ENCODE peak calls at places on chromosomes 5 and 9, in nine cellular contexts. One of them, this sample, is unnamed.

GRCh38 chr9:123111427-123111826 is 78.0 kb downstream of the GPR21 start:
- DNase-seq in dorsolateral prefrontal cortex: no peak
- DNase-seq in cardiac fibroblast: no peak
- DNase-seq in GM13976: no peak
- DNase-seq in nephron progenitor cell: no peak
- DNase-seq in left ventricle myocardium inferior: no peak
- DNase-seq in lower leg skin: no peak
- DNase-seq in astrocyte of the spinal cord: no peak
- DNase-seq in GM12865: no peak
- DNase-seq in this sample: no peak

GRCh38 chr5:44646016-44646415 is 162.7 kb upstream of the MRPS30 start:
- DNase-seq in dorsolateral prefrontal cortex: no peak
- DNase-seq in cardiac fibroblast: no peak
- DNase-seq in GM13976: no peak
- DNase-seq in nephron progenitor cell: peak
- DNase-seq in left ventricle myocardium inferior: no peak
- DNase-seq in lower leg skin: no peak
- DNase-seq in astrocyte of the spinal cord: no peak
- DNase-seq in GM12865: no peak
- DNase-seq in this sample: no peak

GRCh38 chr9:22079873-22080341 is 70.8 kb upstream of the CDKN2B start:
- DNase-seq in dorsolateral prefrontal cortex: no peak
- DNase-seq in cardiac fibroblast: peak
- DNase-seq in GM13976: peak
- DNase-seq in nephron progenitor cell: no peak
- DNase-seq in left ventricle myocardium inferior: no peak
- DNase-seq in lower leg skin: no peak
- DNase-seq in astrocyte of the spinal cord: peak
- DNase-seq in GM12865: peak
- DNase-seq in this sample: no peak

GRCh38 chr5:54301215-54301614 is 9.2 kb downstream of the ARL15 start:
- DNase-seq in dorsolateral prefrontal cortex: no peak
- DNase-seq in cardiac fibroblast: peak
- DNase-seq in GM13976: no peak
- DNase-seq in nephron progenitor cell: no peak
- DNase-seq in left ventricle myocardium inferior: no peak
- DNase-seq in lower leg skin: no peak
- DNase-seq in astrocyte of the spinal cord: no peak
- DNase-seq in GM12865: no peak
- DNase-seq in this sample: no peak

GRCh38 chr9:93267091-93267541 is 83.2 kb downstream of the WNK2 start:
- DNase-seq in dorsolateral prefrontal cortex: peak
- DNase-seq in cardiac fibroblast: no peak
- DNase-seq in GM13976: peak
- DNase-seq in nephron progenitor cell: no peak
- DNase-seq in left ventricle myocardium inferior: no peak
- DNase-seq in lower leg skin: peak
- DNase-seq in astrocyte of the spinal cord: no peak
- DNase-seq in GM12865: no peak
- DNase-seq in this sample: peak

GRCh38 chr5:96175090-96175489 is 213.4 kb upstream of the ELL2 start:
- DNase-seq in dorsolateral prefrontal cortex: no peak
- DNase-seq in cardiac fibroblast: peak
- DNase-seq in GM13976: no peak
- DNase-seq in nephron progenitor cell: no peak
- DNase-seq in left ventricle myocardium inferior: no peak
- DNase-seq in lower leg skin: no peak
- DNase-seq in astrocyte of the spinal cord: no peak
- DNase-seq in GM12865: peak
- DNase-seq in this sample: no peak

GRCh38 chr5:33854733-33855151 is 37.0 kb downstream of the ADAMTS12 start:
- DNase-seq in dorsolateral prefrontal cortex: no peak
- DNase-seq in cardiac fibroblast: peak
- DNase-seq in GM13976: no peak
- DNase-seq in nephron progenitor cell: peak
- DNase-seq in left ventricle myocardium inferior: no peak
- DNase-seq in lower leg skin: no peak
- DNase-seq in astrocyte of the spinal cord: peak
- DNase-seq in GM12865: no peak
- DNase-seq in this sample: no peak

GRCh38 chr9:121292801-121293241 is 24.9 kb downstream of the GSN start:
- DNase-seq in dorsolateral prefrontal cortex: no peak
- DNase-seq in cardiac fibroblast: no peak
- DNase-seq in GM13976: no peak
- DNase-seq in nephron progenitor cell: no peak
- DNase-seq in left ventricle myocardium inferior: no peak
- DNase-seq in lower leg skin: peak
- DNase-seq in astrocyte of the spinal cord: no peak
- DNase-seq in GM12865: no peak
- DNase-seq in this sample: no peak

GRCh38 chr5:1378866-1379659 is 34.2 kb upstream of the CLPTM1L start:
- DNase-seq in dorsolateral prefrontal cortex: peak
- DNase-seq in cardiac fibroblast: no peak
- DNase-seq in GM13976: no peak
- DNase-seq in nephron progenitor cell: no peak
- DNase-seq in left ventricle myocardium inferior: no peak
- DNase-seq in lower leg skin: no peak
- DNase-seq in astrocyte of the spinal cord: no peak
- DNase-seq in GM12865: no peak
- DNase-seq in this sample: no peak

GRCh38 chr9:135480071-135480941 is 724 bp downstream of the PPP1R26 start:
- DNase-seq in dorsolateral prefrontal cortex: no peak
- DNase-seq in cardiac fibroblast: peak
- DNase-seq in GM13976: peak
- DNase-seq in nephron progenitor cell: peak
- DNase-seq in left ventricle myocardium inferior: peak
- DNase-seq in lower leg skin: no peak
- DNase-seq in astrocyte of the spinal cord: no peak
- DNase-seq in GM12865: no peak
- DNase-seq in this sample: no peak

GRCh38 chr9:520315-520714 is 305.6 kb downstream of the DOCK8 start:
- DNase-seq in dorsolateral prefrontal cortex: no peak
- DNase-seq in cardiac fibroblast: no peak
- DNase-seq in GM13976: no peak
- DNase-seq in nephron progenitor cell: no peak
- DNase-seq in left ventricle myocardium inferior: no peak
- DNase-seq in lower leg skin: no peak
- DNase-seq in astrocyte of the spinal cord: no peak
- DNase-seq in GM12865: no peak
- DNase-seq in this sample: no peak

GRCh38 chr9:118108971-118109370 is 404.8 kb downstream of the TLR4 start:
- DNase-seq in dorsolateral prefrontal cortex: no peak
- DNase-seq in cardiac fibroblast: no peak
- DNase-seq in GM13976: no peak
- DNase-seq in nephron progenitor cell: no peak
- DNase-seq in left ventricle myocardium inferior: no peak
- DNase-seq in lower leg skin: no peak
- DNase-seq in astrocyte of the spinal cord: no peak
- DNase-seq in GM12865: no peak
- DNase-seq in this sample: no peak

GRCh38 chr9:99356512-99356971 is 134.5 kb downstream of the SEC61B start:
- DNase-seq in dorsolateral prefrontal cortex: peak
- DNase-seq in cardiac fibroblast: no peak
- DNase-seq in GM13976: no peak
- DNase-seq in nephron progenitor cell: no peak
- DNase-seq in left ventricle myocardium inferior: peak
- DNase-seq in lower leg skin: peak
- DNase-seq in astrocyte of the spinal cord: no peak
- DNase-seq in GM12865: no peak
- DNase-seq in this sample: no peak

GRCh38 chr9:71910602-71911060 is 362 bp downstream of the ABHD17B start:
- DNase-seq in dorsolateral prefrontal cortex: no peak
- DNase-seq in cardiac fibroblast: no peak
- DNase-seq in GM13976: peak
- DNase-seq in nephron progenitor cell: no peak
- DNase-seq in left ventricle myocardium inferior: no peak
- DNase-seq in lower leg skin: peak
- DNase-seq in astrocyte of the spinal cord: no peak
- DNase-seq in GM12865: no peak
- DNase-seq in this sample: peak

GRCh38 chr9:99040911-99041582 is 63.9 kb upstream of the TGFBR1 start:
- DNase-seq in dorsolateral prefrontal cortex: no peak
- DNase-seq in cardiac fibroblast: peak
- DNase-seq in GM13976: no peak
- DNase-seq in nephron progenitor cell: no peak
- DNase-seq in left ventricle myocardium inferior: no peak
- DNase-seq in lower leg skin: no peak
- DNase-seq in astrocyte of the spinal cord: peak
- DNase-seq in GM12865: no peak
- DNase-seq in this sample: no peak

GRCh38 chr5:1594336-1595106 is 70.8 kb upstream of the LPCAT1 start:
- DNase-seq in dorsolateral prefrontal cortex: peak
- DNase-seq in cardiac fibroblast: peak
- DNase-seq in GM13976: peak
- DNase-seq in nephron progenitor cell: peak
- DNase-seq in left ventricle myocardium inferior: peak
- DNase-seq in lower leg skin: peak
- DNase-seq in astrocyte of the spinal cord: no peak
- DNase-seq in GM12865: peak
- DNase-seq in this sample: peak

GRCh38 chr9:89149726-89150125 is 28.9 kb downstream of the SHC3 start:
- DNase-seq in dorsolateral prefrontal cortex: no peak
- DNase-seq in cardiac fibroblast: peak
- DNase-seq in GM13976: no peak
- DNase-seq in nephron progenitor cell: no peak
- DNase-seq in left ventricle myocardium inferior: no peak
- DNase-seq in lower leg skin: no peak
- DNase-seq in astrocyte of the spinal cord: peak
- DNase-seq in GM12865: no peak
- DNase-seq in this sample: no peak

GRCh38 chr9:124788542-124789217 is 11.7 kb downstream of the OLFML2A start:
- DNase-seq in dorsolateral prefrontal cortex: peak
- DNase-seq in cardiac fibroblast: no peak
- DNase-seq in GM13976: no peak
- DNase-seq in nephron progenitor cell: no peak
- DNase-seq in left ventricle myocardium inferior: no peak
- DNase-seq in lower leg skin: peak
- DNase-seq in astrocyte of the spinal cord: no peak
- DNase-seq in GM12865: no peak
- DNase-seq in this sample: no peak

GRCh38 chr5:130135506-130135905 is 231.2 kb downstream of the CHSY3 start:
- DNase-seq in dorsolateral prefrontal cortex: no peak
- DNase-seq in cardiac fibroblast: peak
- DNase-seq in GM13976: no peak
- DNase-seq in nephron progenitor cell: no peak
- DNase-seq in left ventricle myocardium inferior: no peak
- DNase-seq in lower leg skin: no peak
- DNase-seq in astrocyte of the spinal cord: peak
- DNase-seq in GM12865: no peak
- DNase-seq in this sample: no peak

GRCh38 chr5:126913316-126913715 is 117.0 kb downstream of the MARCHF3 start:
- DNase-seq in dorsolateral prefrontal cortex: no peak
- DNase-seq in cardiac fibroblast: no peak
- DNase-seq in GM13976: no peak
- DNase-seq in nephron progenitor cell: no peak
- DNase-seq in left ventricle myocardium inferior: no peak
- DNase-seq in lower leg skin: no peak
- DNase-seq in astrocyte of the spinal cord: no peak
- DNase-seq in GM12865: no peak
- DNase-seq in this sample: no peak

GRCh38 chr5:61071565-61071964 is 90.7 kb downstream of the SMIM15 start:
- DNase-seq in dorsolateral prefrontal cortex: no peak
- DNase-seq in cardiac fibroblast: no peak
- DNase-seq in GM13976: no peak
- DNase-seq in nephron progenitor cell: no peak
- DNase-seq in left ventricle myocardium inferior: no peak
- DNase-seq in lower leg skin: no peak
- DNase-seq in astrocyte of the spinal cord: no peak
- DNase-seq in GM12865: no peak
- DNase-seq in this sample: no peak

GRCh38 chr9:126673689-126674364 is 60.1 kb downstream of the LMX1B start:
- DNase-seq in dorsolateral prefrontal cortex: no peak
- DNase-seq in cardiac fibroblast: no peak
- DNase-seq in GM13976: no peak
- DNase-seq in nephron progenitor cell: peak
- DNase-seq in left ventricle myocardium inferior: no peak
- DNase-seq in lower leg skin: no peak
- DNase-seq in astrocyte of the spinal cord: no peak
- DNase-seq in GM12865: no peak
- DNase-seq in this sample: no peak

GRCh38 chr5:77775773-77776605 is at the start of gene TBCA:
- DNase-seq in dorsolateral prefrontal cortex: peak
- DNase-seq in cardiac fibroblast: peak
- DNase-seq in GM13976: peak
- DNase-seq in nephron progenitor cell: peak
- DNase-seq in left ventricle myocardium inferior: peak
- DNase-seq in lower leg skin: peak
- DNase-seq in astrocyte of the spinal cord: peak
- DNase-seq in GM12865: peak
- DNase-seq in this sample: peak
- TF ChIP-seq CTCF in dorsolateral prefrontal cortex: peak
- TF ChIP-seq CTCF in cardiac fibroblast: no peak
- TF ChIP-seq CTCF in GM13976: no peak
- TF ChIP-seq CTCF in nephron progenitor cell: peak
- TF ChIP-seq CTCF in left ventricle myocardium inferior: peak
- TF ChIP-seq CTCF in lower leg skin: no peak
- TF ChIP-seq CTCF in astrocyte of the spinal cord: no peak
- TF ChIP-seq CTCF in GM12865: peak
- TF ChIP-seq CTCF in this sample: peak

DNA sequence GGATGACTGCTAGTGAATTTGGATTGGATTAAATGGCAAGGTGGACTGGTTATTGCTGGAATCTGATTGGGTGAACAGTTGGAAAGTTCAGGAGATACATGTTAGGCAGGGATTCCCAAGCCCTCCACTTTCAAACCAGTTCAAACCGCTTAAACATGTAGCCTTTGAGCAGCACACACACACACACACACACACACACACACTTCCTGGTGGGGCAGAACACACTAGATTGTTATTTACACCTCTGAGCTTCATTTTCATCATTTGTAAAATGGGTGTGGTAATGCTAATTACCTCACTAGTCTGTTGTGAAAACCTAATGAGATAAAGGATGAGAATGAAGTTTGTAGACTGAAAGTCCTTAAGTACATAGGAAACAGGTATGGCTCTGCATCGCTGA is 6.9 kb upstream of the MYOZ3 start:
- DNase-seq in dorsolateral prefrontal cortex: no peak
- DNase-seq in cardiac fibroblast: no peak
- DNase-seq in GM13976: no peak
- DNase-seq in nephron progenitor cell: no peak
- DNase-seq in left ventricle myocardium inferior: no peak
- DNase-seq in lower leg skin: no peak
- DNase-seq in astrocyte of the spinal cord: no peak
- DNase-seq in GM12865: no peak
- DNase-seq in this sample: no peak
- TF ChIP-seq CTCF in dorsolateral prefrontal cortex: no peak
- TF ChIP-seq CTCF in cardiac fibroblast: no peak
- TF ChIP-seq CTCF in GM13976: no peak
- TF ChIP-seq CTCF in nephron progenitor cell: no peak
- TF ChIP-seq CTCF in left ventricle myocardium inferior: no peak
- TF ChIP-seq CTCF in lower leg skin: no peak
- TF ChIP-seq CTCF in astrocyte of the spinal cord: no peak
- TF ChIP-seq CTCF in GM12865: no peak
- TF ChIP-seq CTCF in this sample: no peak

GRCh38 chr5:114018178-114018577 is 343.7 kb upstream of the KCNN2 start:
- DNase-seq in dorsolateral prefrontal cortex: no peak
- DNase-seq in cardiac fibroblast: no peak
- DNase-seq in GM13976: no peak
- DNase-seq in nephron progenitor cell: no peak
- DNase-seq in left ventricle myocardium inferior: no peak
- DNase-seq in lower leg skin: no peak
- DNase-seq in astrocyte of the spinal cord: no peak
- DNase-seq in GM12865: no peak
- DNase-seq in this sample: no peak
- TF ChIP-seq CTCF in dorsolateral prefrontal cortex: peak
- TF ChIP-seq CTCF in cardiac fibroblast: no peak
- TF ChIP-seq CTCF in GM13976: no peak
- TF ChIP-seq CTCF in nephron progenitor cell: peak
- TF ChIP-seq CTCF in left ventricle myocardium inferior: peak
- TF ChIP-seq CTCF in lower leg skin: no peak
- TF ChIP-seq CTCF in astrocyte of the spinal cord: no peak
- TF ChIP-seq CTCF in GM12865: no peak
- TF ChIP-seq CTCF in this sample: peak

GRCh38 chr5:113084402-113085083 is 107.9 kb downstream of the DCP2 start:
- DNase-seq in dorsolateral prefrontal cortex: no peak
- DNase-seq in cardiac fibroblast: no peak
- DNase-seq in GM13976: no peak
- DNase-seq in nephron progenitor cell: no peak
- DNase-seq in left ventricle myocardium inferior: no peak
- DNase-seq in lower leg skin: no peak
- DNase-seq in astrocyte of the spinal cord: no peak
- DNase-seq in GM12865: no peak
- DNase-seq in this sample: no peak
- TF ChIP-seq CTCF in dorsolateral prefrontal cortex: no peak
- TF ChIP-seq CTCF in cardiac fibroblast: no peak
- TF ChIP-seq CTCF in GM13976: no peak
- TF ChIP-seq CTCF in nephron progenitor cell: no peak
- TF ChIP-seq CTCF in left ventricle myocardium inferior: peak
- TF ChIP-seq CTCF in lower leg skin: no peak
- TF ChIP-seq CTCF in astrocyte of the spinal cord: no peak
- TF ChIP-seq CTCF in GM12865: no peak
- TF ChIP-seq CTCF in this sample: peak